ENCODE peak calls at places on chromosomes 4 and X, in seven cellular contexts. H, X, V, J, M, N and K are unnamed samples. For H3K36me3, the result is how much of the 10 kb centered on the place peaks cover.

GRCh38 chrX:48492293-48492910 is 16.4 kb upstream of the PORCN start:
- DNase-seq in H (peak), X (peak), V (peak), J (no peak), M (no peak), N (no peak), K (no peak)

GRCh38 chrX:16559206-16559619 is 90.7 kb upstream of the S100G start:
- DNase-seq in H (no peak), X (peak), V (no peak), J (no peak), M (peak), N (no peak), K (no peak)

GRCh38 chrX:150768580-150769190 is 75.5 kb downstream of the MTMR1 start:
- DNase-seq in H (no peak), X (no peak), V (no peak), J (no peak), M (no peak), N (no peak), K (no peak)

GRCh38 chr4:119894650-119895208 is 171.9 kb downstream of the MAD2L1 start:
- DNase-seq in H (no peak), X (peak), V (no peak), J (no peak), M (no peak), N (no peak), K (no peak)

GRCh38 chr4:123741906-123742305 is 345.3 kb downstream of the SPRY1 start:
- DNase-seq in H (no peak), X (peak), V (no peak), J (no peak), M (peak), N (no peak), K (no peak)

GRCh38 chr4:2291705-2292651 is 30.1 kb upstream of the MXD4 start:
- DNase-seq in H (no peak), X (no peak), V (no peak), J (no peak), M (no peak), N (no peak), K (no peak)

GRCh38 chr4:38144029-38144428 is 183.8 kb downstream of the PTTG2 start:
- DNase-seq in H (no peak), X (peak), V (no peak), J (no peak), M (no peak), N (no peak), K (no peak)

GRCh38 chr4:42570221-42570620 is 86.7 kb downstream of the ATP8A1 start:
- DNase-seq in H (no peak), X (no peak), V (no peak), J (no peak), M (no peak), N (peak), K (peak)

GRCh38 chr4:80037864-80038263 is 35.2 kb downstream of the ANTXR2 start:
- DNase-seq in H (no peak), X (no peak), V (no peak), J (no peak), M (no peak), N (no peak), K (no peak)

GRCh38 chr4:80033581-80033980 is 39.4 kb downstream of the ANTXR2 start:
- DNase-seq in H (peak), X (no peak), V (no peak), J (no peak), M (no peak), N (peak), K (no peak)

GRCh38 chr4:80036949-80037348 is 36.1 kb downstream of the ANTXR2 start:
- DNase-seq in H (no peak), X (peak), V (no peak), J (no peak), M (peak), N (no peak), K (no peak)

GRCh38 chr4:80036306-80036705 is 36.7 kb downstream of the ANTXR2 start:
- DNase-seq in H (no peak), X (no peak), V (no peak), J (no peak), M (no peak), N (peak), K (no peak)

GRCh38 chr4:80035336-80035735 is 37.7 kb downstream of the ANTXR2 start:
- DNase-seq in H (no peak), X (no peak), V (no peak), J (no peak), M (no peak), N (peak), K (no peak)
- H3K36me3 ChIP-seq in H (under half), X (under half), V (half or more), J (under half), M (under half), N (under half), K (under half)

GRCh38 chr4:125323547-125324100 is 8.9 kb downstream of the FAT4 start:
- DNase-seq in H (peak), X (peak), V (no peak), J (no peak), M (peak), N (peak), K (peak)
- H3K4me3 ChIP-seq in H (no peak), X (no peak), V (no peak), J (no peak), M (no peak), N (no peak), K (peak)

GRCh38 chrX:140715787-140716186 is 6.2 kb downstream of the LINC00632 start:
- DNase-seq in H (peak), X (peak), V (no peak), J (no peak), M (no peak), N (no peak), K (no peak)

GRCh38 chrX:140710710-140711109 is 1.2 kb downstream of the LINC00632 start:
- DNase-seq in H (no peak), X (no peak), V (no peak), J (no peak), M (no peak), N (no peak), K (no peak)

GRCh38 chrX:140712413-140713173 is 3.0 kb downstream of the LINC00632 start:
- DNase-seq in H (peak), X (peak), V (no peak), J (no peak), M (peak), N (peak), K (peak)

GRCh38 chrX:140709421-140709846 is at the start of gene LINC00632:
- DNase-seq in H (no peak), X (no peak), V (no peak), J (no peak), M (no peak), N (peak), K (peak)

DNA sequence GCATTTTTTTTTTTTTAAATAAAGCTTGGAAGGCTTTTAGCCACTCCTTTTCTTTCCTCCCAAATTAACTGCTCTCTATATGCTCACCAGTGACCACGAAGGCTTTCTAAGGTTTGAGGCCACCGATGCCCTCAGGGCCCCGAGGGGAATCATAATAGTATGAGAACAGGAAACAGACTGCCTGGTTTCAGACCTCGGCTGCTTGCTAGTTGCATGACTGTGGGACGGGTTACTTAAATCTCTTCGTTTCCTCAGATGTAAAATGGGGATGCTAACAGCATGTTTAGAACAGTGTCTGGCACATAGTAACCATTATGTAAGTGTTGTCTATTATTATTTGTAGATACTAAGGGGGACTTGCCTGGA is 3.6 kb downstream of the LINC00632 start:
- DNase-seq in H (no peak), X (no peak), V (no peak), J (no peak), M (no peak), N (no peak), K (no peak)
- H3K9ac ChIP-seq in H (no peak), X (no peak), V (no peak), J (no peak), M (peak), N (no peak), K (no peak)

DNA sequence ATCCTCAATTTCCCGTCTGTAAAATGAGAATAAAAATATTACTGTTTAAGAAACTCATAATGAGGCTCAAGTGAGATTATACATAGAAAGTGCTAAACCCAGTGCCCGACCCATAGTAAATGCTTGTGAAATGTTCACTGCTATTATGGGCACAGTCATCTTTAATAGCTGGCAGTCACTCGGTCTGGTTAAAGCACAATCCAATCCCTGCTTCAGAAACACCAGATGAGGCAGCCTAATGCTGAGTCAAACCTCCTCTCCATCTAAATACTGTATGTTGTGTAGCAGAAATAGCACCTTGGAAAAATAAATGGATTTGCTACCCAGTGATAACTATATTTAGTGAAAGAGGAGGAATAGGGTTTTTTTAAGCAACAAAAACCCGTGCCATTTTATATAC is 14.5 kb downstream of the EVC2 start:
- DNase-seq in H (no peak), X (peak), V (no peak), J (no peak), M (no peak), N (no peak), K (no peak)
- H3K36me3 ChIP-seq in H (under half), X (half or more), V (under half), J (under half), M (under half), N (under half), K (under half)

GRCh38 chr4:85078016-85078415 is 111.5 kb upstream of the WDFY3 start:
- DNase-seq in H (no peak), X (no peak), V (no peak), J (no peak), M (no peak), N (peak), K (no peak)
- H3K4me3 ChIP-seq in H (no peak), X (no peak), V (no peak), J (no peak), M (no peak), N (no peak), K (no peak)

DNA sequence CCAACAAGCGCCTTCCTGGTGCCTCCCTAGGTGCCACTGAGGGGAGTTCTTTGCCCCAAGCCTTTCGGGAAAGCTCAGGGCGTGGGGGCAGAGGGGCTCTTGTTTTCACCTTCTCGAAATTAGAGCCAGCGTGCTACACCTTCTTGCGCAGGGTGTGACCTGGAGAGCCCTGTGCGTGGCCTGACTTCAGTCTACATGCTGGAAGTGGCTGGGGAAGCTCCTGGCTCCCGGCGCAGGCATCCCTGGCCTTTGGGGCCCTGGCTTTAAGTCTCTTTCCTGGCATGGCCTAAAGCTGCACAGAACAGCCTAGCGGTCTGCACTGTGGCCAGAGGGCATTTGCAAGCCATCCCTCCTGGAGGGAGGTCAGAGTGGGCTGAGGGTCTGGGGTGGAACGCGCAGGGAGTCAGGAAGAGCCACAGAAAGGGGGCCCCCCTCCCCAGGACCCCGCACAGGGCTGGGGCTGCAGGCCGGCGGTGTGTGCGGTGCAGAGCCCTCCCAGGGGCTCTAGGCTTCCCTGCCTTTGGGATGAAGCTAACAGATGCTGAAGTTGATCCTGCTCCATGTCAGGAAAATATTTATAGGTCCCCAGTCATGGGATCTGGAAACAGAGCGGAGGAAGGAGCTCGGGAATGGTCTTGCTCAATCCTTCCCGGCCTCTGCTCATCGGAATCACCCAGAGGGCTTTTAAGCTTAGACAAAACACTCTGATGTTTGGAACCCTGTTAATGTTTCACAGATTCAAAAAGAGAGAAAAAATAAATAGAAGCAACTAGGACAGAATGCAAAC is 781 bp upstream of the SPON2 start:
- DNase-seq in H (no peak), X (peak), V (no peak), J (no peak), M (no peak), N (no peak), K (peak)
- H3K9ac ChIP-seq in H (no peak), X (peak), V (no peak), J (no peak), M (no peak), N (no peak), K (no peak)

DNA sequence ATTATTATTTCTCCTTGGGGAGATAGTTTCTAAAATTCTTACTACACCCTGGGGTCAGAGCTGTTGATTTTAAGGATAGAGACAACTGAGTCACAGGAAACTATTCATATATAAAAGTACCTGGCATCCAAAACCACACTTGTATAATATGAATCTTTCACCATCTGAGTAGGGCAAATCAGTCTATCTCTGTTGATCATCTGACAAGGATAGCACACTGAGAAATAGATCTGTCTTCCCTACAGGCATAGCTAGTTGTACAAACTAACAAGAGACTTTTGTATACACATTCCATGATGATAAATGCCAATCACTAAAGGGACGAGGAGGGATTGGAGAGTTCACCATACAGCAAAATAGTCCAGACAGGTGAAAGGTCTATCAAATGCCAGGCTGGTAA is 30.0 kb downstream of the PKD2 start:
- DNase-seq in H (peak), X (no peak), V (no peak), J (no peak), M (no peak), N (no peak), K (no peak)
- H3K36me3 ChIP-seq in H (under half), X (under half), V (under half), J (under half), M (under half), N (under half), K (under half)

GRCh38 chr4:137307806-137308205 is 224.5 kb downstream of the PCDH18 start:
- DNase-seq in H (peak), X (peak), V (no peak), J (no peak), M (peak), N (no peak), K (no peak)

GRCh38 chr4:137310593-137311490 is 221.5 kb downstream of the PCDH18 start:
- DNase-seq in H (peak), X (peak), V (no peak), J (no peak), M (peak), N (no peak), K (no peak)

GRCh38 chr4:137310156-137310555 is 222.1 kb downstream of the PCDH18 start:
- DNase-seq in H (no peak), X (peak), V (no peak), J (no peak), M (peak), N (peak), K (no peak)

GRCh38 chr4:137312257-137312656 is 220.0 kb downstream of the PCDH18 start:
- DNase-seq in H (peak), X (peak), V (no peak), J (no peak), M (peak), N (no peak), K (no peak)

DNA sequence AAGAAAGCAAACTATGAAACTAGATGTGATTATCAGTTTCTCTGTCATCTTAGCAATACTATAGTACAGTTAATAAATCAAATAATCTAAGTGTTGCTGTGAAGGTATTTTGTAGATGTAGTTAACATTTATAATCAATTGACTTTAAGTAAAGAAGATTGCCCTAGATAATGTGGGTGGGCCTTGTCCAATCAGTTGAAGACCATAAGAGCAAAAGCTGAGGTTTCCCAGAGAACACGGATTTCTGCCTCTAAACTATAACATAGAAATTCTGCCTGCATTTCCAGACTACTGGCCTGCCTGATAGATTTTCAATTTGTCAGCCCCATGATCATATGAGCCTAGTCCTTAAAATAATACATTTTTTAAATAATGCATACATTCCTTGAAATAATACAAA is 222.9 kb downstream of the PCDH18 start:
- DNase-seq in H (no peak), X (no peak), V (no peak), J (no peak), M (no peak), N (no peak), K (no peak)
- H3K4me3 ChIP-seq in H (no peak), X (no peak), V (no peak), J (no peak), M (no peak), N (no peak), K (no peak)

DNA sequence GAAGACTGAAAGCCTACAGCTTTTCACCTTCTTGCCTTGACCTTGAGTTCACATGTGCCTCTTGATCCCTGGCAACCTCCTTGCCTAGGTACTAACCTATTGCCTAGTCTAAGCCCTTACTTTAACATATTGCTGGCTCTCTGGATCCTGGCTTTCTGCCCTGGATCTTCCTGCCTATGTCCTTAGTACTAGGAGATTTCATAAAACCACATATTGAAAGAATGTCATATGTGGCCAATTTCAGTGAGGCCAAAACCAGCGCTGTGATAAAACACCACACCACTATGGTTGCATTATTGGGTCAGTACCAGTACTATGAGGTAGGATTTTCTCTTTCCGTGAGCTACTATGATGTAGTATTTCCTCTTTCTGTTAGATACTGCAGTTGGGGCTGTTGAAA is 80.4 kb downstream of the CT47B1 start:
- DNase-seq in H (no peak), X (no peak), V (no peak), J (no peak), M (peak), N (no peak), K (no peak)
- H3K9ac ChIP-seq in H (no peak), X (no peak), V (no peak), J (no peak), M (no peak), N (no peak), K (no peak)

GRCh38 chr4:10098770-10099139 is 17.8 kb downstream of the WDR1 start:
- DNase-seq in H (peak), X (peak), V (no peak), J (no peak), M (peak), N (no peak), K (no peak)
- H3K36me3 ChIP-seq in H (under half), X (half or more), V (half or more), J (half or more), M (half or more), N (under half), K (under half)